ENCODE peak calls at places on chromosomes 12 and 14, in five cellular contexts. One of them, this sample, is unnamed.

GRCh38 chr14:104550849-104551728 is 28.5 kb upstream of the C14orf180 start:
- DNase-seq in retinal pigment epithelial cell: no peak
- DNase-seq in activated CD4-positive, alpha-beta T cell treated with anti-CD3 and anti-CD28 coated beads, Interleukin-2, amount 50 U/mL, for 24 hours: no peak
- DNase-seq in breast epithelium: no peak
- DNase-seq in activated CD4-positive, alpha-beta memory T cell treated with anti-CD3 and anti-CD28 coated beads, Interleukin-2, amount 10 ng/mL, durations not matched to agents 7 days and 5 days: no peak
- DNase-seq in this sample: no peak

GRCh38 chr12:11949738-11950403 is 120.9 kb upstream of the BCL2L14 start:
- DNase-seq in breast epithelium: peak
- DNase-seq in activated CD4-positive, alpha-beta T cell treated with anti-CD3 and anti-CD28 coated beads, Interleukin-2, amount 50 U/mL, for 24 hours: no peak
- DNase-seq in retinal pigment epithelial cell: no peak
- DNase-seq in activated CD4-positive, alpha-beta memory T cell treated with anti-CD3 and anti-CD28 coated beads, Interleukin-2, amount 10 ng/mL, durations not matched to agents 7 days and 5 days: no peak
- DNase-seq in this sample: no peak

GRCh38 chr12:74317078-74317581 is 220.5 kb upstream of the ATXN7L3B start:
- DNase-seq in retinal pigment epithelial cell: no peak
- DNase-seq in activated CD4-positive, alpha-beta T cell treated with anti-CD3 and anti-CD28 coated beads, Interleukin-2, amount 50 U/mL, for 24 hours: no peak
- DNase-seq in activated CD4-positive, alpha-beta memory T cell treated with anti-CD3 and anti-CD28 coated beads, Interleukin-2, amount 10 ng/mL, durations not matched to agents 7 days and 5 days: no peak
- DNase-seq in breast epithelium: no peak
- DNase-seq in this sample: no peak

GRCh38 chr14:49982522-49982951 is 89.7 kb downstream of the ARF6 start:
- DNase-seq in retinal pigment epithelial cell: no peak
- DNase-seq in activated CD4-positive, alpha-beta T cell treated with anti-CD3 and anti-CD28 coated beads, Interleukin-2, amount 50 U/mL, for 24 hours: no peak
- DNase-seq in activated CD4-positive, alpha-beta memory T cell treated with anti-CD3 and anti-CD28 coated beads, Interleukin-2, amount 10 ng/mL, durations not matched to agents 7 days and 5 days: no peak
- DNase-seq in breast epithelium: no peak
- DNase-seq in this sample: no peak

GRCh38 chr14:102187044-102187443 is 47.3 kb downstream of the WDR20 start:
- DNase-seq in activated CD4-positive, alpha-beta memory T cell treated with anti-CD3 and anti-CD28 coated beads, Interleukin-2, amount 10 ng/mL, durations not matched to agents 7 days and 5 days: no peak
- DNase-seq in breast epithelium: no peak
- DNase-seq in activated CD4-positive, alpha-beta T cell treated with anti-CD3 and anti-CD28 coated beads, Interleukin-2, amount 50 U/mL, for 24 hours: no peak
- DNase-seq in retinal pigment epithelial cell: peak
- DNase-seq in this sample: no peak

GRCh38 chr14:72792051-72792788 is 101.7 kb downstream of the DPF3 start:
- DNase-seq in breast epithelium: no peak
- DNase-seq in activated CD4-positive, alpha-beta T cell treated with anti-CD3 and anti-CD28 coated beads, Interleukin-2, amount 50 U/mL, for 24 hours: no peak
- DNase-seq in retinal pigment epithelial cell: no peak
- DNase-seq in activated CD4-positive, alpha-beta memory T cell treated with anti-CD3 and anti-CD28 coated beads, Interleukin-2, amount 10 ng/mL, durations not matched to agents 7 days and 5 days: no peak
- DNase-seq in this sample: no peak

GRCh38 chr12:69150083-69150795 is 89.1 kb upstream of the CPSF6 start:
- DNase-seq in activated CD4-positive, alpha-beta T cell treated with anti-CD3 and anti-CD28 coated beads, Interleukin-2, amount 50 U/mL, for 24 hours: no peak
- DNase-seq in breast epithelium: no peak
- DNase-seq in retinal pigment epithelial cell: no peak
- DNase-seq in activated CD4-positive, alpha-beta memory T cell treated with anti-CD3 and anti-CD28 coated beads, Interleukin-2, amount 10 ng/mL, durations not matched to agents 7 days and 5 days: no peak
- DNase-seq in this sample: no peak

GRCh38 chr14:96661244-96661969 is 135.8 kb upstream of the VRK1 start:
- DNase-seq in activated CD4-positive, alpha-beta memory T cell treated with anti-CD3 and anti-CD28 coated beads, Interleukin-2, amount 10 ng/mL, durations not matched to agents 7 days and 5 days: no peak
- DNase-seq in breast epithelium: no peak
- DNase-seq in activated CD4-positive, alpha-beta T cell treated with anti-CD3 and anti-CD28 coated beads, Interleukin-2, amount 50 U/mL, for 24 hours: no peak
- DNase-seq in retinal pigment epithelial cell: no peak
- DNase-seq in this sample: no peak

GRCh38 chr14:52067873-52068740 is 752 bp downstream of the NID2 start:
- DNase-seq in breast epithelium: no peak
- DNase-seq in activated CD4-positive, alpha-beta T cell treated with anti-CD3 and anti-CD28 coated beads, Interleukin-2, amount 50 U/mL, for 24 hours: peak
- DNase-seq in activated CD4-positive, alpha-beta memory T cell treated with anti-CD3 and anti-CD28 coated beads, Interleukin-2, amount 10 ng/mL, durations not matched to agents 7 days and 5 days: peak
- DNase-seq in retinal pigment epithelial cell: no peak
- DNase-seq in this sample: no peak

GRCh38 chr14:100295376-100296105 is 10.7 kb downstream of the SLC25A29 start:
- DNase-seq in activated CD4-positive, alpha-beta T cell treated with anti-CD3 and anti-CD28 coated beads, Interleukin-2, amount 50 U/mL, for 24 hours: no peak
- DNase-seq in activated CD4-positive, alpha-beta memory T cell treated with anti-CD3 and anti-CD28 coated beads, Interleukin-2, amount 10 ng/mL, durations not matched to agents 7 days and 5 days: no peak
- DNase-seq in retinal pigment epithelial cell: no peak
- DNase-seq in breast epithelium: no peak
- DNase-seq in this sample: no peak

GRCh38 chr12:113194971-113195391 is 9.5 kb downstream of the RITA1 start:
- DNase-seq in activated CD4-positive, alpha-beta memory T cell treated with anti-CD3 and anti-CD28 coated beads, Interleukin-2, amount 10 ng/mL, durations not matched to agents 7 days and 5 days: no peak
- DNase-seq in activated CD4-positive, alpha-beta T cell treated with anti-CD3 and anti-CD28 coated beads, Interleukin-2, amount 50 U/mL, for 24 hours: no peak
- DNase-seq in retinal pigment epithelial cell: peak
- DNase-seq in breast epithelium: no peak
- DNase-seq in this sample: no peak

GRCh38 chr14:38309522-38310262 is 53.8 kb upstream of the CLEC14A start:
- DNase-seq in activated CD4-positive, alpha-beta memory T cell treated with anti-CD3 and anti-CD28 coated beads, Interleukin-2, amount 10 ng/mL, durations not matched to agents 7 days and 5 days: no peak
- DNase-seq in retinal pigment epithelial cell: no peak
- DNase-seq in breast epithelium: no peak
- DNase-seq in activated CD4-positive, alpha-beta T cell treated with anti-CD3 and anti-CD28 coated beads, Interleukin-2, amount 50 U/mL, for 24 hours: no peak
- DNase-seq in this sample: no peak

GRCh38 chr12:114399664-114400211 is 6.2 kb downstream of the TBX5 start:
- DNase-seq in activated CD4-positive, alpha-beta T cell treated with anti-CD3 and anti-CD28 coated beads, Interleukin-2, amount 50 U/mL, for 24 hours: no peak
- DNase-seq in retinal pigment epithelial cell: no peak
- DNase-seq in activated CD4-positive, alpha-beta memory T cell treated with anti-CD3 and anti-CD28 coated beads, Interleukin-2, amount 10 ng/mL, durations not matched to agents 7 days and 5 days: no peak
- DNase-seq in breast epithelium: no peak
- DNase-seq in this sample: no peak

GRCh38 chr14:102325791-102326345 is 6.3 kb downstream of the ZNF839 start:
- DNase-seq in retinal pigment epithelial cell: no peak
- DNase-seq in breast epithelium: no peak
- DNase-seq in activated CD4-positive, alpha-beta memory T cell treated with anti-CD3 and anti-CD28 coated beads, Interleukin-2, amount 10 ng/mL, durations not matched to agents 7 days and 5 days: no peak
- DNase-seq in activated CD4-positive, alpha-beta T cell treated with anti-CD3 and anti-CD28 coated beads, Interleukin-2, amount 50 U/mL, for 24 hours: no peak
- DNase-seq in this sample: no peak

GRCh38 chr14:28468191-28469151 is 298.1 kb upstream of the FOXG1 start:
- DNase-seq in activated CD4-positive, alpha-beta T cell treated with anti-CD3 and anti-CD28 coated beads, Interleukin-2, amount 50 U/mL, for 24 hours: no peak
- DNase-seq in retinal pigment epithelial cell: no peak
- DNase-seq in activated CD4-positive, alpha-beta memory T cell treated with anti-CD3 and anti-CD28 coated beads, Interleukin-2, amount 10 ng/mL, durations not matched to agents 7 days and 5 days: no peak
- DNase-seq in breast epithelium: no peak
- DNase-seq in this sample: no peak

This sample was measured in epithelial cell of proximal tubule.